ENCODE peak calls at places on chromosomes 12 and 14, in five cellular contexts. R is natural killer cell treated with Interleukin-12 subunit alpha and Interleukin-12 subunit beta and Interleukin-15 and Interleukin-18, amount 100 ng/mL, for 72 hours; E is iPS-NIHi11; G is T-helper 2 cell; C is hypothalamus. F is an unnamed sample.

GRCh38 chr12:78530065-78530765 is 334.4 kb upstream of the SYT1 start:
- DNase-seq in R (no peak), E (peak), G (no peak), C (no peak), F (no peak)

GRCh38 chr12:130121246-130122005 is 40.8 kb upstream of the FZD10 start:
- DNase-seq in R (no peak), E (no peak), G (no peak), C (no peak), F (no peak)

GRCh38 chr12:48986720-48987291 is 8.7 kb downstream of the WNT1 start:
- DNase-seq in R (no peak), E (no peak), G (no peak), C (no peak), F (no peak)

GRCh38 chr14:23638414-23639047 is 2.4 kb downstream of the DHRS2 start:
- DNase-seq in R (no peak), E (no peak), G (no peak), C (no peak), F (no peak)

GRCh38 chr14:65502676-65503124 is 90.2 kb downstream of the FUT8 start:
- DNase-seq in R (no peak), E (peak), G (no peak), C (no peak), F (no peak)

GRCh38 chr14:93743270-93744060 is 44.8 kb downstream of the PRIMA1 start:
- DNase-seq in R (no peak), E (no peak), G (no peak), C (no peak), F (no peak)

GRCh38 chr12:120902846-120903381 is 1.2 kb downstream of the SPPL3 start:
- DNase-seq in R (no peak), E (no peak), G (no peak), C (no peak), F (no peak)

GRCh38 chr12:110108309-110109036 is 15.7 kb upstream of the IFT81 start:
- DNase-seq in R (no peak), E (no peak), G (no peak), C (no peak), F (no peak)

GRCh38 chr12:12655061-12655460 is 40.9 kb downstream of the GPR19 start:
- DNase-seq in R (no peak), E (no peak), G (no peak), C (no peak), F (no peak)

F was measured in hippocampal formation.